ENCODE peak calls at places on chromosomes 16 and 17, in ten cellular contexts. U is ovary, B is neural progenitor cell, R is heart right ventricle, F is spleen, I is thoracic aorta, S is tibial artery, G is tibial nerve, T is H1, A is GM12878. P is an unnamed sample.
A peak's percentile ranks its signal among the peaks of the same experiment; 100 is the strongest.

GRCh38 chr17:28381141-28381825 is 9.8 kb downstream of the SARM1 start:
- DNase-seq in U (peak; percentile 28), B (peak; percentile 89), R (no peak), F (no peak), I (no peak), S (no peak), G (no peak), T (peak; percentile 91), A (no peak), P (no peak)

GRCh38 chr16:67396159-67396774 is 3.0 kb upstream of the TPPP3 start:
- DNase-seq in U (peak; percentile 59), B (peak; percentile 97), R (peak; percentile 92), F (peak; percentile 74), I (peak; percentile 58), S (peak; percentile 73), G (peak; percentile 55), T (peak; percentile 80), A (no peak), P (no peak)

GRCh38 chr17:45334231-45334630 is 17.4 kb upstream of the MAP3K14 start:
- DNase-seq in U (peak; percentile 21), B (no peak), R (no peak), F (no peak), I (no peak), S (no peak), G (no peak), T (no peak), A (no peak), P (no peak)

GRCh38 chr16:23302045-23302956 is at the start of gene SCNN1B:
- DNase-seq in U (no peak), B (peak; percentile 67), R (no peak), F (no peak), I (no peak), S (no peak), G (no peak), T (peak; percentile 67), A (no peak), P (no peak)

GRCh38 chr17:28018439-28019070 is 23.9 kb upstream of the NLK start:
- DNase-seq in U (no peak), B (no peak), R (peak; percentile 49), F (no peak), I (no peak), S (no peak), G (no peak), T (no peak), A (no peak), P (no peak)

GRCh38 chr16:10189861-10190390 is 7.7 kb upstream of the GRIN2A start:
- DNase-seq in U (no peak), B (no peak), R (no peak), F (no peak), I (no peak), S (no peak), G (no peak), T (no peak), A (no peak), P (no peak)

GRCh38 chr16:54374136-54374535 is 87.5 kb upstream of the IRX3 start:
- DNase-seq in U (no peak), B (no peak), R (no peak), F (no peak), I (no peak), S (no peak), G (no peak), T (no peak), A (no peak), P (no peak)

GRCh38 chr16:69724981-69725479 is 1.3 kb downstream of the NQO1 start:
- DNase-seq in U (no peak), B (no peak), R (no peak), F (peak; percentile 9), I (no peak), S (no peak), G (no peak), T (no peak), A (no peak), P (no peak)

GRCh38 chr17:37062036-37062435 is 113.3 kb downstream of the AATF start:
- DNase-seq in U (no peak), B (no peak), R (no peak), F (no peak), I (no peak), S (no peak), G (no peak), T (no peak), A (no peak), P (no peak)

GRCh38 chr16:16092925-16093624 is 130.2 kb downstream of the ABCC6 start:
- DNase-seq in U (peak; percentile 75), B (no peak), R (no peak), F (no peak), I (no peak), S (no peak), G (no peak), T (no peak), A (no peak), P (no peak)

DNA sequence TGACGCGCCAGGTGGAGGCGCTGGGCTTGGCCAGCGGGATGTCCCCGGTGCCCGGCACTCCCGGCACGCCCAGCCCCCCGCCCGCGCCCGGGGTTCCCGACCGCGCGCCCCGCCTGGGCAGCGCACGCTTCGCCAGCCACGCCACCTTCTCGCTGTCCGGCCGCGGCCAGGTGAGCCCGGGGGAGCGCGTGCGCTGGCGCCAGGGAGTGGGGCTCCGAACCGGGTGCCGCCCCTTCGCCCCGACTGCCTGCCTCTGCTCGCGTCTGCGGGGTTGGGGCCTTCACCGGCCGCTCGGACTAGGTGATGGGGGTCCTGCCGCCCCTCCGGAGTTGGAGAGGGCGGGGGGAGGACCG is 482 bp downstream of the SMTNL2 start:
- DNase-seq in U (peak; percentile 58), B (no peak), R (no peak), F (peak; percentile 53), I (no peak), S (no peak), G (no peak), T (peak; percentile 76), A (no peak), P (no peak)
- TF ChIP-seq CTCF in U (no peak), B (no peak), R (no peak), F (no peak), I (no peak), S (no peak), G (no peak), T (no peak), A (no peak), P (no peak)

GRCh38 chr17:21208352-21208751 is 5.6 kb downstream of the TMEM11 start:
- DNase-seq in U (no peak), B (no peak), R (no peak), F (no peak), I (no peak), S (no peak), G (no peak), T (no peak), A (no peak), P (no peak)
- H3K4me1 ChIP-seq in U (peaks cover 13% of the 10 kb centered on the region), B (peaks cover 21% of the 10 kb centered on the region), R (peaks cover 76% of the 10 kb centered on the region), F (peaks cover 39% of the 10 kb centered on the region), I (peaks cover 30% of the 10 kb centered on the region), S (peaks cover 44% of the 10 kb centered on the region), G (peaks cover 26% of the 10 kb centered on the region), T (peaks cover 4% of the 10 kb centered on the region), A (peaks cover 9% of the 10 kb centered on the region), P (peaks cover 9% of the 10 kb centered on the region)

GRCh38 chr17:75129576-75129975 is 2.0 kb downstream of the NT5C start:
- DNase-seq in U (no peak), B (no peak), R (no peak), F (peak; percentile 62), I (no peak), S (no peak), G (no peak), T (no peak), A (no peak), P (no peak)

GRCh38 chr17:75130059-75130631 is 1.4 kb downstream of the NT5C start:
- DNase-seq in U (no peak), B (no peak), R (no peak), F (peak; percentile 79), I (no peak), S (no peak), G (no peak), T (no peak), A (no peak), P (no peak)

GRCh38 chr17:75128694-75129505 is 2.6 kb downstream of the NT5C start:
- DNase-seq in U (no peak), B (no peak), R (no peak), F (peak; percentile 75), I (no peak), S (no peak), G (no peak), T (no peak), A (no peak), P (no peak)

GRCh38 chr17:75131278-75132017 is at the start of gene NT5C:
- DNase-seq in U (peak; percentile 90), B (peak; percentile 93), R (peak; percentile 79), F (peak; percentile 95), I (peak; percentile 33), S (peak; percentile 79), G (peak; percentile 68), T (peak; percentile 91), A (no peak), P (no peak)

GRCh38 chr17:75130632-75131277 is 787 bp downstream of the NT5C start:
- DNase-seq in U (peak; percentile 73), B (peak; percentile 87), R (peak; percentile 24), F (peak; percentile 86), I (no peak), S (no peak), G (no peak), T (peak; percentile 79), A (no peak), P (no peak)
- TF ChIP-seq CTCF in U (no peak), B (peak; percentile 66), R (peak; percentile 51), F (no peak), I (peak; percentile 16), S (no peak), G (peak; percentile 43), T (peak; percentile 68), A (peak; percentile 69), P (peak; percentile 67)

DNA sequence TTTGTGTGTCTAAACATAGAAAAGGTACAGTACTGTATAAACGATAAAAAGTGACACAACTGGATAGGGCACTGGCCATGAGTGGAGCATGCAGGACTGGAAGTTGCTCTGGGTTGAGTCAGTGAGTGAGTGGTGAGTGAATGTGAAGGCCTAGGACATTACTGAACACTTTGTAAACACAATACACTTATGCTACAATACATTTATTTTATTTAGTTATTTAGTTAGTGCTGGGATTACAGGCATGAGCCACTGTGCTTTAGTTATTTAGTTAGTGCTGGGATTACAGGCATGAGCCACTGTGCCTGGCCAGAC is 4.6 kb downstream of the CFAP20 start:
- DNase-seq in U (no peak), B (no peak), R (no peak), F (no peak), I (no peak), S (no peak), G (no peak), T (no peak), A (no peak), P (no peak)
- H3K4me1 ChIP-seq in U (peaks cover 28% of the 10 kb centered on the region), B (peaks cover 37% of the 10 kb centered on the region), R (peaks cover 89% of the 10 kb centered on the region), F (peaks cover 56% of the 10 kb centered on the region), I (peaks cover 28% of the 10 kb centered on the region), S (peaks cover 43% of the 10 kb centered on the region), G (peaks cover 53% of the 10 kb centered on the region), T (peaks cover 4% of the 10 kb centered on the region), A (peaks cover 21% of the 10 kb centered on the region), P (peaks cover 12% of the 10 kb centered on the region)